ENCODE peak calls at places on chromosome 2, in four cellular contexts. K is IMR-90; L is CD8-positive, alpha-beta T cell; B is neuronal stem cell. R is an unnamed sample. For H3K27me3, the result is how much of the 10 kb centered on the place peaks cover.

GRCh38 chr2:218618102-218618860 is 10.6 kb downstream of the PLCD4 start:
- DNase-seq in K (no peak), L (no peak), B (no peak), R (peak)

GRCh38 chr2:234679151-234679765 is 182.4 kb upstream of the ARL4C start:
- DNase-seq in K (no peak), L (no peak), B (no peak), R (no peak)

GRCh38 chr2:202589582-202589949 is 45.2 kb upstream of the FAM117B start:
- DNase-seq in K (no peak), L (no peak), B (no peak), R (no peak)

GRCh38 chr2:121066526-121066925 is 218.5 kb downstream of the TFCP2L1 start:
- DNase-seq in K (no peak), L (no peak), B (no peak), R (no peak)

GRCh38 chr2:171348056-171348455 is 85.7 kb downstream of the METTL8 start:
- DNase-seq in K (peak), L (no peak), B (no peak), R (no peak)

GRCh38 chr2:77579076-77579769 is 57.0 kb upstream of the LRRTM4 start:
- DNase-seq in K (no peak), L (no peak), B (no peak), R (no peak)

GRCh38 chr2:21819475-21819874 is 695.7 kb downstream of the TDRD15 start:
- DNase-seq in K (peak), L (no peak), B (no peak), R (no peak)

GRCh38 chr2:125318740-125319139 is 1293.7 kb downstream of the CNTNAP5 start:
- DNase-seq in K (no peak), L (no peak), B (no peak), R (no peak)

GRCh38 chr2:53867169-53867568 is 7.4 kb upstream of the GPR75 start:
- DNase-seq in K (no peak), L (no peak), B (no peak), R (no peak)

DNA sequence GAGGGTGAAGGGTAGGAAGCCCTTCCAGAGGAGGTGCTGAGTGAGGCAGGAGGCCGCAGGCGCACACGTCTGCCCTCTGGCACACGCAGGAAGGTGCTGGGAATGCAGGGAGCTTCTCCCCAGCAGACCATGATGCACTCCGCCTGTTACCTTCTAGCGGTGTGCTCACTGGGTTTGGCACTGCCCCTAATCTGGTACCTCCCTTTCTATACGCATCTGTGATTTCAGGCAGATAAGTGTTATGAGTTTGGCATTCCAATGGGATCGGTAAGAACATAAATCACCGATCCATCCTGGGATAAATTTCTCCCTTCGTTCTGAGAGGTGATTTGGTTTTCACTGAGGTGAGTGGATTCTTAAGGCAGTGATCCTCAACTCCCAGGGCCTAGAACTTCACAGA is 34.6 kb downstream of the ODC1 start:
- DNase-seq in K (no peak), L (no peak), B (no peak), R (no peak)
- H3K27me3 ChIP-seq in K (under half), L (under half), B (under half), R (under half)

DNA sequence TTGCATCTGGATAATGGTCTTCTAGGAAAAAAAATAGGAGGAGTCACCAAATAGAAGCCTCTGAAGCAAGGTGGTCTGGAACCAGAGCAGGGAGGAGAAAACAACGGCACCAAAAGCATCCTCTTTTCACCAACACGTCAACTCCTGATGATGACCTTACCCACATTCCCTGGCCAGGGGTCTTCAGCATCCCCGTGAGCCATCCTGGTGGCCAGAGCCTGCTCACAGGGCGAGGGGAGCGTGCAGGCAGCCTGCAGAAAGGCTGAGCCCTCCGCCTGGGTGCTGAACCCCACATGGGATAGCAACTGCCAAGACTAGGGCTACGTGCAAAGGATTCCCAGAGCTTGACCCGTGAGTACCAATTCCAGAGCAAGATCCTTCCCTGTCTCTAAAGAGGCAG is 191.0 kb downstream of the NDUFA10 start:
- DNase-seq in K (no peak), L (peak), B (no peak), R (no peak)
- H3K27me3 ChIP-seq in K (under half), L (under half), B (under half), R (under half)

GRCh38 chr2:74496997-74497776 is 2.2 kb downstream of the LBX2 start:
- DNase-seq in K (no peak), L (no peak), B (no peak), R (no peak)
- H3K27me3 ChIP-seq in K (under half), L (under half), B (under half), R (under half)

DNA sequence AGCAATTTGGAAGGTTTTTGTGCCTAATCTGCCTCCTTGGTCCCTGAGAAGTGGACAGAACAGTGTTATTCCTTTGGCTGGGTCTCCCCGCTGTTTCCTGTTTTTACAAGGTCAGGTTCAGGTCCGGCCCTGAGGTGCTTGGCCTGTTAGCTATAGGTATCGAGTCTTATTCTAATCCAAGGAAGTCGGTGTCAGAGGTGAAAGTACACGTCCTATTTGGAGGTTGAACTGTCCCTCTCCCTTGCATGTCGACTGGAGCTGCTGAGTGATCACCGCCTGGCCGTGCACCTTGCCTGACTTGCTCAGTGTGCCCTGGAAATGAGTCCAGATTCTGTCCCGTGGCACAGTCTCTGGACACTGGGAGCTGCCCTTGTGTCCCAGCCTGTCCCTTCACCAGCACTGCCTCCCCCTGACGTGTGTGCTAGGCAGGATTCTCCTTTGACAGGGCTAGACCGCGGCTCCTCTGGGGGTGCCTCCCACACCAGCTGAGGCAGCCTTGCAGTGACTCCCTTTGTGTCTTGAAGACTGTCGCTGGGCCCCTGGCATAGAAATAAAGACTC is 65.7 kb upstream of the RBM44 start:
- DNase-seq in K (no peak), L (no peak), B (no peak), R (no peak)
- H3K27me3 ChIP-seq in K (under half), L (under half), B (under half), R (under half)

R was measured in HCT116.